ENCODE peak calls at places on chromosomes 6 and 20, in five cellular contexts. C, D, M, Q and L are unnamed samples.

GRCh38 chr20:44700306-44700705 is 14.9 kb upstream of the CCN5 start:
- DNase-seq in D (no peak), M (no peak), Q (no peak), C (no peak), L (no peak)

GRCh38 chr6:84882768-84883766 is 118.7 kb upstream of the TBX18 start:
- DNase-seq in D (no peak), M (no peak), C (no peak), Q (no peak), L (no peak)

GRCh38 chr20:13261460-13262301 is 40.6 kb downstream of the ISM1 start:
- DNase-seq in Q (peak), M (peak), D (peak), C (peak), L (no peak)

GRCh38 chr6:43760799-43761168 is 9.2 kb upstream of the VEGFA start:
- DNase-seq in D (no peak), Q (no peak), C (no peak), M (no peak), L (no peak)

GRCh38 chr20:22623211-22623610 is 38.8 kb upstream of the FOXA2 start:
- DNase-seq in C (no peak), Q (no peak), D (peak), M (no peak), L (no peak)

GRCh38 chr6:135209803-135210202 is 28.7 kb downstream of the MYB start:
- DNase-seq in M (no peak), C (no peak), Q (no peak), D (no peak), L (no peak)

GRCh38 chr6:104161960-104162669 is 697.6 kb downstream of the HACE1 start:
- DNase-seq in M (no peak), D (no peak), C (no peak), Q (no peak), L (no peak)

GRCh38 chr6:29112135-29112534 is 4.3 kb downstream of the OR2J3 start:
- DNase-seq in D (peak), Q (no peak), C (no peak), M (no peak), L (no peak)

GRCh38 chr20:25249198-25249931 is 1.5 kb downstream of the PYGB start:
- DNase-seq in Q (no peak), D (no peak), M (no peak), C (no peak), L (no peak)

GRCh38 chr6:139996253-139996834 is 621.9 kb upstream of the CITED2 start:
- DNase-seq in D (peak), M (no peak), C (no peak), Q (no peak), L (peak)

GRCh38 chr6:42050897-42051653 is 751 bp downstream of the TAF8 start:
- DNase-seq in D (no peak), M (no peak), Q (no peak), C (no peak), L (no peak)

GRCh38 chr6:157323924-157324276 is 581 bp upstream of the TMEM242 start:
- DNase-seq in C (peak), M (peak), Q (peak), D (peak), L (no peak)

GRCh38 chr20:43409041-43409913 is 48.4 kb upstream of the SRSF6 start:
- DNase-seq in Q (peak), D (peak), M (peak), C (no peak), L (peak)
- TF ChIP-seq HDAC2 in Q (no peak), D (no peak), M (no peak), C (no peak), L (no peak)

DNA sequence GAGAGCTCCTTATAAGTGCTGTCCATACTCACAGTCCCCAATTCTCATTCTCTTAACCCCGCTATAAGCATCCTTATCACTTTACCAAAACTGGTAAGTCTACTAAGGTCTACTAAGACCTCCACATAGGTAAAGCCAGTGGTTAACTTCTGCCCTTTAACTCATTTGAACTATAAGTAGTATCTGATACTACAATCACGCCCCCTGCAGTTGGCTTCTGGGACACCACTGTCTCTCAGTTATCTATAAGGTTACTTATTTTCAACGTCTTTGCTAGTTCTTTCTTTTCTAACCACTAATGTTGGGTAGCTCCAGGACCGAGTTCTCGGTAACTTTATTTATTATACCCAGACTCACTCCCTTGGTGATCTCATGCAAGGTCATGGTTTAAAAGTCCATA is 142.6 kb downstream of the ARHGAP18 start:
- DNase-seq in C (no peak), M (peak), D (peak), Q (peak), L (no peak)
- TF ChIP-seq HDAC2 in C (no peak), M (no peak), D (no peak), Q (no peak), L (no peak)

GRCh38 chr6:167827062-167827587 is 414 bp downstream of the AFDN start:
- DNase-seq in D (no peak), M (peak), C (no peak), Q (peak), L (no peak)

GRCh38 chr6:167825059-167825758 is 1.5 kb upstream of the AFDN start:
- DNase-seq in M (no peak), C (no peak), D (no peak), Q (no peak), L (no peak)

GRCh38 chr6:167826230-167827061 is at the start of gene AFDN:
- DNase-seq in D (no peak), C (peak), M (peak), Q (peak), L (no peak)

GRCh38 chr6:167825759-167826229 is 917 bp upstream of the AFDN start:
- DNase-seq in D (peak), C (peak), Q (peak), M (peak), L (no peak)

GRCh38 chr6:167824591-167825041 is 2.1 kb upstream of the AFDN start:
- DNase-seq in M (no peak), C (no peak), D (no peak), Q (peak), L (no peak)
- TF ChIP-seq HDAC2 in M (no peak), C (no peak), D (no peak), Q (no peak), L (no peak)

DNA sequence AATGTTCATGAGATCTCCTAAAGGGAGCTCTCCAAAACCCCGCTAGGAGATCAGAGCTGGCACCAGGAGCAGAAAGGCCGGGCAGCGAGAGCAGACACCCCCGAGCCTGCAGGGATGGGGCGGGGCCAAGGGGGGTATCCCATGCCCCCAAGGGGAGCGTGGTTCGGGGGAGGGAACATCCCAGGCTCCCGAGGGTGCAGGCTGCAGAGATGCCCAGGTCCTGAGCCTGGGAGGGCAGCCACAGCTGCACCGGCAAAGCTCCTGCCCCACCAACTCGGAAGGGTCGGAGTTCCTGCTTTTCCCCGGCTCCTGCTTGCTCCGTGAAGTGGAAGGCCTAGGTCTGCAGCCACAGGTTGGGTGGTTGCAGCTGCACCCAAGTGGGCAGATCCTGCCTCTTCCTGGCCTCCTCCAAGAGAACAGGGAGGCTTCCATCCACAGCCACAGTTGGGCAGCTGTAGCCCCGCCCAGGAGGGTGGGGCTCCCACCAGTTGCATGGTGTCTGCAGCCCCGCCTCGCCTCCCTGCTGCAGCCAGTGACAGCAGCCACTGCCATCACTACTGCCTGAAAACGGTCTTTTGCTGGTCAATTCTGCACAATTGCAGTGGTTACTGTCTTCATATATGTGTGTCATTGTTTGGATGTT is 13.4 kb upstream of the GMNN start:
- DNase-seq in C (no peak), Q (peak), M (no peak), D (no peak), L (no peak)
- TF ChIP-seq HDAC2 in C (no peak), Q (no peak), M (no peak), D (no peak), L (no peak)

DNA sequence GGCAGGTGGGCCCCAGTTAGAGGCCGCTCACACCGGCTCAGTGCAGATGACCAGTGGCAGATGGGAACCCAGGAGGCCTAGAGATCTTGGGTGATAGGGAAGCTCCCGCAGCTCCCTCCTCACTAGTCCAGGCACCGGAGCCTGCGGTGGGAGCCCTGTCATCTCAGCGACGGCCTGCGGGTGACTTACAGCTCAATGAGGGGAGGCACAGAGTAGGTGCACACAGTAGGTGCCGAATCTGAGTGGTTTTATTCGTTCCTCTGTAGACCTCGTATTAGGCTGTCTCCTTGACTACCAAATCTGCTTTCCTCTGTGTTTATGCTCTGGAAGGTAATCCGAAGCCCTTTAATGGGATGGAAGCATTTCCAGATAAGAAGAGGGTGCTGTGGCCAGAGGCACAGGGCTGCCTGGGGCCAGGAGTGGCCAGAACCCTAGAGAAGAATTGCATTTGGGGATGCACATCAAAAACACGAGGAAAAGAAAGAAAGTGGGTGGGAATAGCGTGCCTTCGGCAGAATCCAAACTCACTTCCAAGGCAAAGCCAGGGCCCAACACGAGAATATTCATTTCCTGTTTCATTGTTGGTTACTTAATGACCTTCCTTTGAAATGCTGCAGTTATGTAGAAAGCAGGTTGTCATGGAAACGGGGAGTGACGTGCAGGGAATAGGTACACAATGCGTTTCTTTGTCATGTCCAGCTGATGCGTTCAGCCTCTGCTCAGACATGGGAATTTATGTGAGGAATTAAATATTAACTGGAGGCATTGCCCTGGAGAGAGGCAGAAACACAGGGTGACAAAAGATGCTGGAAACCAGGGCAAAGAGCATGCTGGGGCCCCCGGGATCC is 24.7 kb downstream of the MYT1 start:
- DNase-seq in M (no peak), C (peak), D (peak), Q (no peak), L (no peak)
- TF ChIP-seq HDAC2 in M (no peak), C (no peak), D (peak), Q (no peak), L (no peak)

DNA sequence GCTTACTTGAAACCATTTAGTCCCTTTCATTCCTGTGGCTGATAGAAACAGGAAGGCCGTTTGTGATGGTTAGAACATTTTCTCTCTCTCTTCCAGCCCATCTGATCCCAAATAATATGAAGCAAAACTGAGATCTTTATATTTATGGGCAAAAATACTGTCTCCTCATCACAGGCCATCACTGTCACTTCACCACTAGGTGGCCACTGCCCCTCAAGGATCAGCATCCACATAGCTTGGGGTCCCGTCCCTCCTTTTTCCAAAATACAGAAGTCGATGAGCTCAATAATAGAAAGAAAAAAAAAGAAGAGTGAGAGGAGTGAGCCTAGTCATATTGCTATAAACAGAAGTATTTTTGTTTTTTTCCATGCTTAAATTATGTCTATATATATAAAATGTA is 46.4 kb upstream of the LAMP5 start:
- DNase-seq in Q (peak), C (peak), D (peak), M (no peak), L (no peak)
- TF ChIP-seq HDAC2 in Q (no peak), C (no peak), D (no peak), M (no peak), L (no peak)